ENCODE peak calls at places on chromosomes 16 and 17, in ten cellular contexts. R is cardiac fibroblast; O is activated naive CD4-positive, alpha-beta T cell treated with anti-CD3 and anti-CD28 coated beads, Interleukin-2, amount 10 ng/mL, durations not matched to agents 7 days and 5 days; C is left ventricle myocardium superior; Q is iPS-NIHi11; S is HEK293T; F is head of caudate nucleus; L is COR-L47; K is GM12891; E is islet precursor cell. H is an unnamed sample.

GRCh38 chr17:82218349-82219075 is 5.9 kb upstream of the CCDC57 start:
- DNase-seq in R (no peak), O (no peak), C (no peak), Q (no peak), S (no peak), F (no peak), L (no peak), K (no peak), E (no peak), H (peak; percentile 82)

GRCh38 chr17:55722742-55723487 is at the start of gene TMEM100:
- DNase-seq in R (peak; percentile 95), O (no peak), C (peak; percentile 33), Q (no peak), S (peak; percentile 19), F (no peak), L (no peak), K (no peak), E (peak; percentile 92), H (no peak)

GRCh38 chr16:68450741-68451140 is 2.4 kb upstream of the SMPD3 start:
- DNase-seq in R (no peak), O (no peak), C (no peak), Q (no peak), S (no peak), F (no peak), L (no peak), K (no peak), E (peak; percentile 43), H (no peak)

GRCh38 chr16:9516444-9516843 is 425.0 kb downstream of the HAPSTR1 start:
- DNase-seq in R (no peak), O (no peak), C (no peak), Q (no peak), S (no peak), F (no peak), L (no peak), K (no peak), E (no peak), H (no peak)

GRCh38 chr16:48082516-48082915 is 73.3 kb downstream of the ABCC12 start:
- DNase-seq in R (peak; percentile 69), O (no peak), C (no peak), Q (no peak), S (no peak), F (no peak), L (no peak), K (no peak), E (no peak), H (no peak)

GRCh38 chr16:1089439-1089821 is 6.6 kb downstream of the C1QTNF8 start:
- DNase-seq in R (no peak), O (no peak), C (peak; percentile 74), Q (no peak), S (no peak), F (no peak), L (no peak), K (no peak), E (no peak), H (no peak)

GRCh38 chr16:11581677-11582076 is 5.0 kb downstream of the LITAF start:
- DNase-seq in R (no peak), O (no peak), C (no peak), Q (no peak), S (no peak), F (no peak), L (no peak), K (no peak), E (no peak), H (no peak)

GRCh38 chr16:35599429-35600165 is 2140.2 kb downstream of the TP53TG3F start:
- DNase-seq in R (no peak), O (no peak), C (no peak), Q (no peak), S (no peak), F (no peak), L (no peak), K (no peak), E (no peak), H (no peak)

GRCh38 chr16:85553436-85554113 is 59.5 kb upstream of the GSE1 start:
- DNase-seq in R (peak; percentile 57), O (peak; percentile 60), C (peak; percentile 87), Q (no peak), S (peak; percentile 51), F (peak; percentile 42), L (peak; percentile 65), K (peak; percentile 68), E (peak; percentile 84), H (peak; percentile 90)

GRCh38 chr17:39939588-39940419 is 12.3 kb downstream of the LRRC3C start:
- DNase-seq in R (peak; percentile 96), O (peak; percentile 63), C (peak; percentile 48), Q (no peak), S (peak; percentile 23), F (no peak), L (peak; percentile 55), K (no peak), E (peak; percentile 73), H (no peak)

GRCh38 chr17:8151120-8151640 is 1.0 kb downstream of the PER1 start:
- DNase-seq in R (peak; percentile 94), O (peak; percentile 94), C (peak; percentile 96), Q (peak; percentile 86), S (peak; percentile 67), F (peak; percentile 91), L (peak; percentile 42), K (peak; percentile 82), E (peak; percentile 92), H (peak; percentile 97)

GRCh38 chr16:49352923-49353322 is 20.7 kb upstream of the C16orf78 start:
- DNase-seq in R (peak; percentile 2), O (no peak), C (no peak), Q (peak; percentile 76), S (peak; percentile 39), F (no peak), L (peak; percentile 7), K (no peak), E (peak; percentile 82), H (no peak)

GRCh38 chr17:56099649-56100048 is 53.6 kb upstream of the ANKFN1 start:
- DNase-seq in R (no peak), O (no peak), C (no peak), Q (no peak), S (no peak), F (no peak), L (no peak), K (no peak), E (no peak), H (no peak)

GRCh38 chr17:77096570-77097214 is 44.1 kb upstream of the SEC14L1 start:
- DNase-seq in R (peak; percentile 85), O (no peak), C (no peak), Q (no peak), S (peak; percentile 35), F (no peak), L (no peak), K (no peak), E (no peak), H (no peak)

GRCh38 chr17:60154616-60155426 is 5.0 kb downstream of the CA4 start:
- DNase-seq in R (peak; percentile 80), O (no peak), C (peak; percentile 43), Q (no peak), S (no peak), F (peak; percentile 47), L (no peak), K (no peak), E (no peak), H (peak; percentile 86)

GRCh38 chr17:2782030-2782429 is 14.2 kb upstream of the RAP1GAP2 start:
- DNase-seq in R (no peak), O (no peak), C (no peak), Q (no peak), S (no peak), F (no peak), L (no peak), K (no peak), E (peak; percentile 91), H (no peak)

GRCh38 chr17:30188211-30188939 is 47.1 kb downstream of the SLC6A4 start:
- DNase-seq in R (peak; percentile 9), O (no peak), C (no peak), Q (no peak), S (no peak), F (no peak), L (no peak), K (no peak), E (no peak), H (no peak)

GRCh38 chr17:27982688-27983087 is 59.8 kb upstream of the NLK start:
- DNase-seq in R (no peak), O (no peak), C (no peak), Q (no peak), S (no peak), F (no peak), L (no peak), K (no peak), E (no peak), H (no peak)

GRCh38 chr17:7703584-7704574 is 1.1 kb upstream of the EFNB3 start:
- DNase-seq in R (peak; percentile 33), O (no peak), C (no peak), Q (peak; percentile 86), S (peak; percentile 58), F (peak; percentile 73), L (peak; percentile 53), K (no peak), E (peak; percentile 95), H (peak; percentile 86)

GRCh38 chr16:27721548-27722265 is 171.8 kb downstream of the KATNIP start:
- DNase-seq in R (peak; percentile 89), O (no peak), C (peak; percentile 82), Q (no peak), S (no peak), F (no peak), L (no peak), K (no peak), E (peak; percentile 78), H (peak; percentile 79)

GRCh38 chr16:30829130-30830071 is 42.4 kb upstream of the ZNF629 start:
- DNase-seq in R (no peak), O (no peak), C (no peak), Q (no peak), S (no peak), F (no peak), L (no peak), K (no peak), E (no peak), H (no peak)

GRCh38 chr17:70479779-70480178 is 310.4 kb downstream of the KCNJ2 start:
- DNase-seq in R (no peak), O (no peak), C (no peak), Q (no peak), S (no peak), F (no peak), L (no peak), K (no peak), E (no peak), H (no peak)

GRCh38 chr16:80540516-80541305 is at the start of gene DYNLRB2:
- DNase-seq in R (peak; percentile 94), O (peak; percentile 94), C (peak; percentile 94), Q (peak; percentile 95), S (peak; percentile 88), F (peak; percentile 95), L (peak; percentile 36), K (peak; percentile 86), E (peak; percentile 95), H (peak; percentile 98)

GRCh38 chr16:64051826-64052225 is 1070.0 kb downstream of the CDH11 start:
- DNase-seq in R (peak; percentile 34), O (no peak), C (no peak), Q (peak; percentile 22), S (no peak), F (no peak), L (no peak), K (no peak), E (no peak), H (no peak)

GRCh38 chr16:12191102-12191501 is 214.6 kb downstream of the SNX29 start:
- DNase-seq in R (no peak), O (no peak), C (no peak), Q (no peak), S (no peak), F (no peak), L (no peak), K (no peak), E (no peak), H (no peak)

GRCh38 chr17:10589553-10590145 is 40.2 kb upstream of the MYH2 start:
- DNase-seq in R (no peak), O (no peak), C (no peak), Q (no peak), S (no peak), F (no peak), L (no peak), K (no peak), E (no peak), H (no peak)

GRCh38 chr17:62703269-62703775 is 75.9 kb downstream of the MRC2 start:
- DNase-seq in R (peak; percentile 35), O (no peak), C (no peak), Q (no peak), S (no peak), F (no peak), L (no peak), K (no peak), E (peak; percentile 67), H (peak; percentile 96)